ENCODE peak calls at places on chromosomes 11 and 22, in six cellular contexts. One of them, this sample, is unnamed.

GRCh38 chr11:114280696-114281095 is 15.5 kb upstream of the NNMT start:
- DNase-seq in GM23338: peak
- DNase-seq in endothelial cell of umbilical vein: peak
- DNase-seq in H1: peak
- DNase-seq in GM12878: no peak
- DNase-seq in HCT116: peak
- DNase-seq in this sample: no peak

GRCh38 chr11:877565-877964 is 33.0 kb downstream of the CHID1 start:
- DNase-seq in GM12878: no peak
- DNase-seq in H1: peak
- DNase-seq in endothelial cell of umbilical vein: no peak
- DNase-seq in GM23338: peak
- DNase-seq in HCT116: peak
- DNase-seq in this sample: no peak

GRCh38 chr11:34331736-34332135 is 26.1 kb downstream of the ABTB2 start:
- DNase-seq in GM23338: no peak
- DNase-seq in GM12878: no peak
- DNase-seq in HCT116: no peak
- DNase-seq in endothelial cell of umbilical vein: no peak
- DNase-seq in H1: no peak
- DNase-seq in this sample: no peak

GRCh38 chr22:48440176-48440575 is 1387.5 kb downstream of the BRD1 start:
- DNase-seq in endothelial cell of umbilical vein: no peak
- DNase-seq in GM12878: no peak
- DNase-seq in HCT116: no peak
- DNase-seq in GM23338: no peak
- DNase-seq in H1: no peak
- DNase-seq in this sample: no peak

GRCh38 chr11:95816037-95816436 is 25.7 kb downstream of the CEP57 start:
- DNase-seq in H1: no peak
- DNase-seq in endothelial cell of umbilical vein: no peak
- DNase-seq in HCT116: no peak
- DNase-seq in GM12878: no peak
- DNase-seq in GM23338: no peak
- DNase-seq in this sample: no peak

GRCh38 chr11:119361056-119361787 is 14.7 kb upstream of the MFRP start:
- DNase-seq in endothelial cell of umbilical vein: no peak
- DNase-seq in H1: no peak
- DNase-seq in GM23338: peak
- DNase-seq in GM12878: no peak
- DNase-seq in HCT116: peak
- DNase-seq in this sample: no peak

GRCh38 chr11:73795925-73796632 is 8.4 kb downstream of the MRPL48 start:
- DNase-seq in GM12878: no peak
- DNase-seq in HCT116: no peak
- DNase-seq in endothelial cell of umbilical vein: no peak
- DNase-seq in GM23338: peak
- DNase-seq in H1: peak
- DNase-seq in this sample: no peak

GRCh38 chr22:44383071-44383575 is 70.4 kb upstream of the SHISAL1 start:
- DNase-seq in HCT116: no peak
- DNase-seq in GM23338: no peak
- DNase-seq in endothelial cell of umbilical vein: no peak
- DNase-seq in GM12878: no peak
- DNase-seq in H1: no peak
- DNase-seq in this sample: no peak

GRCh38 chr22:30920407-30920806 is 48.2 kb downstream of the MORC2 start:
- DNase-seq in GM12878: peak
- DNase-seq in HCT116: peak
- DNase-seq in H1: peak
- DNase-seq in GM23338: peak
- DNase-seq in endothelial cell of umbilical vein: peak
- DNase-seq in this sample: peak

GRCh38 chr11:38060930-38061329 is 1462.9 kb upstream of the RAG2 start:
- DNase-seq in H1: no peak
- DNase-seq in endothelial cell of umbilical vein: peak
- DNase-seq in GM23338: no peak
- DNase-seq in HCT116: no peak
- DNase-seq in GM12878: no peak
- DNase-seq in this sample: no peak

GRCh38 chr22:44685384-44686056 is 16.5 kb upstream of the PRR5 start:
- DNase-seq in GM23338: peak
- DNase-seq in GM12878: peak
- DNase-seq in H1: peak
- DNase-seq in HCT116: peak
- DNase-seq in endothelial cell of umbilical vein: no peak
- DNase-seq in this sample: no peak

GRCh38 chr22:34639911-34640310 is 426.0 kb upstream of the ISX start:
- DNase-seq in GM12878: no peak
- DNase-seq in GM23338: no peak
- DNase-seq in H1: no peak
- DNase-seq in endothelial cell of umbilical vein: no peak
- DNase-seq in HCT116: no peak
- DNase-seq in this sample: no peak

GRCh38 chr11:43953521-43953920 is 11.1 kb downstream of the C11orf96 start:
- DNase-seq in H1: no peak
- DNase-seq in endothelial cell of umbilical vein: no peak
- DNase-seq in HCT116: no peak
- DNase-seq in GM12878: no peak
- DNase-seq in GM23338: no peak
- DNase-seq in this sample: no peak

GRCh38 chr11:95230054-95231034 is 658 bp downstream of the SESN3 start:
- DNase-seq in GM23338: peak
- DNase-seq in GM12878: no peak
- DNase-seq in endothelial cell of umbilical vein: peak
- DNase-seq in H1: peak
- DNase-seq in HCT116: no peak
- DNase-seq in this sample: no peak

GRCh38 chr11:9687736-9688494 is 24.0 kb downstream of the SWAP70 start:
- DNase-seq in H1: no peak
- DNase-seq in GM23338: no peak
- DNase-seq in endothelial cell of umbilical vein: peak
- DNase-seq in GM12878: no peak
- DNase-seq in HCT116: no peak
- DNase-seq in this sample: peak

GRCh38 chr11:28704801-28705200 is 596.6 kb downstream of the METTL15 start:
- DNase-seq in GM12878: no peak
- DNase-seq in endothelial cell of umbilical vein: peak
- DNase-seq in H1: no peak
- DNase-seq in HCT116: no peak
- DNase-seq in GM23338: no peak
- DNase-seq in this sample: no peak

GRCh38 chr11:2576536-2576935 is 123.3 kb downstream of the KCNQ1OT1 start:
- DNase-seq in GM12878: no peak
- DNase-seq in endothelial cell of umbilical vein: no peak
- DNase-seq in H1: peak
- DNase-seq in HCT116: no peak
- DNase-seq in GM23338: no peak
- DNase-seq in this sample: no peak

GRCh38 chr11:108037211-108037610 is 28.5 kb downstream of the CUL5 start:
- DNase-seq in HCT116: no peak
- DNase-seq in endothelial cell of umbilical vein: no peak
- DNase-seq in GM12878: no peak
- DNase-seq in GM23338: no peak
- DNase-seq in H1: no peak
- DNase-seq in this sample: no peak

GRCh38 chr22:20546541-20546950 is 39.1 kb downstream of the MED15 start:
- DNase-seq in HCT116: no peak
- DNase-seq in GM23338: no peak
- DNase-seq in endothelial cell of umbilical vein: no peak
- DNase-seq in H1: no peak
- DNase-seq in GM12878: no peak
- DNase-seq in this sample: no peak

GRCh38 chr11:62404918-62405317 is 13.9 kb upstream of the SCGB1A1 start:
- DNase-seq in H1: no peak
- DNase-seq in endothelial cell of umbilical vein: no peak
- DNase-seq in GM23338: no peak
- DNase-seq in HCT116: no peak
- DNase-seq in GM12878: no peak
- DNase-seq in this sample: no peak

GRCh38 chr11:3164138-3164539 is 971 bp downstream of the OSBPL5 start:
- DNase-seq in GM12878: no peak
- DNase-seq in GM23338: no peak
- DNase-seq in HCT116: no peak
- DNase-seq in H1: no peak
- DNase-seq in endothelial cell of umbilical vein: no peak
- DNase-seq in this sample: no peak

DNA sequence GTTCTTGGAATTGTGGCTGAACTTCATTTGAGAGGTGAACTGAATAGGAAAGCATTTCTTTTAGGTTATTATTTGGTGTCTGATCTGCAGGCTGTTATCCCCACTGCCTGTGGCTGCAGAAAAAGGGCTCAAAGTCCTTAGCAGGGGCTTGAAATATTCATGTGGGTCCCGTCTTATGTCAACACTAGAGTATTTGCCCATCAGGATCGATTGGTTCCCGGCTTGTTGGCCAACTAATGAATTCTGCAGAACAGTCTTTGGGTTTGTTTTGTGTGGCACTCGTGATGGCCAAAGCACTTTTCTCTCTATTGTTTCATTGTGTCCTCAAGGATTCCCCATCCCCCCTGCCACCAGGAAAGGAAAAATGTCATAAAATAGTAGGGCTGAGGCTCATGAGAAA is 211.9 kb downstream of the MYO18B start:
- DNase-seq in H1: no peak
- DNase-seq in HCT116: no peak
- DNase-seq in GM12878: no peak
- DNase-seq in GM23338: no peak
- DNase-seq in endothelial cell of umbilical vein: no peak
- DNase-seq in this sample: no peak
- H3K4me3 ChIP-seq in H1: no peak
- H3K4me3 ChIP-seq in HCT116: no peak
- H3K4me3 ChIP-seq in GM12878: no peak
- H3K4me3 ChIP-seq in GM23338: no peak
- H3K4me3 ChIP-seq in endothelial cell of umbilical vein: no peak
- H3K4me3 ChIP-seq in this sample: no peak

GRCh38 chr11:115504279-115505158 is at the start of gene CADM1:
- DNase-seq in GM23338: peak
- DNase-seq in HCT116: no peak
- DNase-seq in GM12878: no peak
- DNase-seq in H1: peak
- DNase-seq in endothelial cell of umbilical vein: peak
- DNase-seq in this sample: peak
- TF ChIP-seq EZH2 in GM23338: no peak
- TF ChIP-seq EZH2 in HCT116: no peak
- TF ChIP-seq EZH2 in GM12878: no peak
- TF ChIP-seq EZH2 in H1: no peak
- TF ChIP-seq EZH2 in endothelial cell of umbilical vein: no peak
- TF ChIP-seq EZH2 in this sample: no peak

DNA sequence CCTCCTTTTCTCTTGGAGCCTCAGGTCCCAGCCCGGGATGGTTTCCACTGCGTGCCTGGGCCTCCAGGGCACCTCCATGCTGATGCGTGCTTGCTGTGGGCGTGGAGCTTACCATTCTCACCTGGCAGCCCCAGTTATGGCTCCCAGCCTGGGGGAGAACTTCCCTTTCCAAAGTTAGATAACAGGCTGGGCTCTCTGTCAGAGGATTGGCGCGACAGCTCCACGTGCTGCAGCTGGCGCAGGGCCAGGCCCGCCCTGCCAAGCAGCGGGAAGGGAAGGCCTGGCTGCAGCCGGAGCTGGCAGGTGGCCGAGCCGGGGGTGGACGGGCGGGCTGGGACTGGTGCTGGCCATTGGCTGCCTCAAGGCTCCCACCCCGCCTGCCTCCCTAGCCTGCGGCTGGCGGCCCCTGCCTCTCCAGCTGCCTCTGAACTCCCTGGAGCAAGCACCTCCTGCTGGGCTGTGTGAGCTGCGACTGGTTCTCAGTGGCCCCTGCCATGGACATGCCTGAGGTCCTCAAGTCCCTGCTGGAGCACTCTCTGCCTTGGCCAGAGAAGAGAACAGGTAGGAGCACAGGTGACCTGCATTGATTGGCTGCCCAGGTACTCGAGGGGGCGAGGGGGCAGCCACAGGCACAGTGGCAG is 14.6 kb upstream of the TEF start:
- DNase-seq in HCT116: peak
- DNase-seq in endothelial cell of umbilical vein: peak
- DNase-seq in H1: peak
- DNase-seq in GM12878: no peak
- DNase-seq in GM23338: peak
- DNase-seq in this sample: no peak
- TF ChIP-seq POLR2AphosphoS5 in HCT116: peak
- TF ChIP-seq POLR2AphosphoS5 in endothelial cell of umbilical vein: peak
- TF ChIP-seq POLR2AphosphoS5 in H1: no peak
- TF ChIP-seq POLR2AphosphoS5 in GM12878: no peak
- TF ChIP-seq POLR2AphosphoS5 in GM23338: no peak
- TF ChIP-seq POLR2AphosphoS5 in this sample: peak

GRCh38 chr22:21938906-21939305 is 13.7 kb downstream of the PPM1F start:
- DNase-seq in H1: no peak
- DNase-seq in endothelial cell of umbilical vein: no peak
- DNase-seq in GM23338: no peak
- DNase-seq in GM12878: no peak
- DNase-seq in HCT116: no peak
- DNase-seq in this sample: no peak

GRCh38 chr22:21937821-21938070 is 14.9 kb downstream of the PPM1F start:
- DNase-seq in HCT116: no peak
- DNase-seq in H1: no peak
- DNase-seq in GM23338: no peak
- DNase-seq in GM12878: no peak
- DNase-seq in endothelial cell of umbilical vein: no peak
- DNase-seq in this sample: no peak

GRCh38 chr22:21936151-21936778 is 16.4 kb downstream of the PPM1F start:
- DNase-seq in GM23338: no peak
- DNase-seq in GM12878: no peak
- DNase-seq in endothelial cell of umbilical vein: no peak
- DNase-seq in HCT116: no peak
- DNase-seq in H1: no peak
- DNase-seq in this sample: no peak

GRCh38 chr22:21938071-21938822 is 14.4 kb downstream of the PPM1F start:
- DNase-seq in H1: peak
- DNase-seq in GM23338: peak
- DNase-seq in HCT116: peak
- DNase-seq in endothelial cell of umbilical vein: peak
- DNase-seq in GM12878: peak
- DNase-seq in this sample: no peak

GRCh38 chr22:21937041-21937820 is 15.4 kb downstream of the PPM1F start:
- DNase-seq in endothelial cell of umbilical vein: no peak
- DNase-seq in GM12878: no peak
- DNase-seq in GM23338: no peak
- DNase-seq in HCT116: no peak
- DNase-seq in H1: no peak
- DNase-seq in this sample: no peak
- H3K4me3 ChIP-seq in endothelial cell of umbilical vein: no peak
- H3K4me3 ChIP-seq in GM12878: no peak
- H3K4me3 ChIP-seq in GM23338: peak
- H3K4me3 ChIP-seq in HCT116: peak
- H3K4me3 ChIP-seq in H1: no peak
- H3K4me3 ChIP-seq in this sample: peak

This sample was measured in SK-N-MC.